ENCODE peak calls at places on chromosomes 1 and 21, in ten cellular contexts. U is bronchial epithelial cell, Y is tibial artery, G is adrenal gland, T is AG04450, Z is Panc1, K is right atrium auricular region, V is RWPE2, O is IMR-90, R is Peyer's patch. B is an unnamed sample.

GRCh38 chr1:156475568-156476500 is 24.7 kb downstream of the MEF2D start:
- DNase-seq in O (peak), Z (no peak), K (peak), V (no peak), R (no peak), U (no peak), G (peak), T (peak), Y (peak), B (peak)

GRCh38 chr1:184860535-184860934 is 105.9 kb upstream of the EDEM3 start:
- DNase-seq in Z (no peak), Y (no peak), T (no peak), K (no peak), O (no peak), G (no peak), R (no peak), V (no peak), U (no peak), B (no peak)

GRCh38 chr1:76867342-76868130 is at the start of gene ST6GALNAC5:
- DNase-seq in O (peak), Y (no peak), K (no peak), Z (no peak), V (no peak), R (no peak), G (peak), U (no peak), T (no peak), B (no peak)

GRCh38 chr1:248618119-248618518 is 16.8 kb downstream of the OR2T11 start:
- DNase-seq in O (no peak), Y (no peak), R (no peak), Z (no peak), G (no peak), K (no peak), U (no peak), T (no peak), V (no peak), B (no peak)

GRCh38 chr1:206001476-206001888 is 1.7 kb downstream of the RAB7B start:
- DNase-seq in O (peak), G (peak), Z (no peak), V (no peak), U (peak), K (peak), Y (peak), T (peak), R (no peak), B (peak)

GRCh38 chr1:47436979-47437517 is 796 bp upstream of the FOXD2 start:
- DNase-seq in O (peak), Y (no peak), G (no peak), U (peak), T (no peak), K (no peak), Z (no peak), V (no peak), R (no peak), B (peak)

GRCh38 chr1:201591348-201591747 is 52.4 kb downstream of the NAV1 start:
- DNase-seq in R (no peak), G (no peak), T (no peak), U (no peak), Z (no peak), K (no peak), Y (peak), O (no peak), V (no peak), B (no peak)

GRCh38 chr1:107535091-107535490 is 394.3 kb downstream of the NTNG1 start:
- DNase-seq in K (no peak), Y (no peak), Z (no peak), V (no peak), R (no peak), O (no peak), G (peak), U (no peak), T (no peak), B (no peak)

GRCh38 chr1:234707641-234708040 is 97.7 kb upstream of the IRF2BP2 start:
- DNase-seq in K (peak), O (peak), R (no peak), V (no peak), G (no peak), U (peak), Z (no peak), T (no peak), Y (no peak), B (no peak)

GRCh38 chr1:47901001-47901575 is 96.1 kb downstream of the TRABD2B start:
- DNase-seq in V (no peak), U (no peak), Y (no peak), G (no peak), T (no peak), R (no peak), Z (no peak), O (no peak), K (no peak), B (no peak)

GRCh38 chr1:241356519-241357365 is at the start of gene RGS7:
- DNase-seq in T (peak), Z (no peak), V (peak), O (peak), U (no peak), K (no peak), G (peak), R (peak), Y (no peak), B (peak)

GRCh38 chr1:110088739-110089316 is 18.4 kb upstream of the ALX3 start:
- DNase-seq in R (no peak), Y (no peak), Z (no peak), O (no peak), T (no peak), K (no peak), G (no peak), U (no peak), V (no peak), B (no peak)

GRCh38 chr1:181318022-181318857 is 165.1 kb upstream of the CACNA1E start:
- DNase-seq in O (no peak), K (no peak), Z (no peak), R (no peak), U (no peak), T (no peak), Y (no peak), V (no peak), G (no peak), B (peak)

GRCh38 chr21:34594566-34595234 is 20.2 kb downstream of the RCAN1 start:
- DNase-seq in O (no peak), V (no peak), U (no peak), G (no peak), K (no peak), T (no peak), Y (no peak), R (no peak), Z (no peak), B (no peak)

GRCh38 chr1:220003585-220004299 is 42.6 kb downstream of the EPRS1 start:
- DNase-seq in G (no peak), K (no peak), Y (no peak), V (no peak), U (no peak), R (no peak), O (no peak), T (no peak), Z (no peak), B (no peak)

GRCh38 chr1:118949317-118949716 is 38.8 kb downstream of the TBX15 start:
- DNase-seq in G (no peak), Z (no peak), O (no peak), V (no peak), K (peak), T (no peak), R (no peak), Y (peak), U (no peak), B (no peak)

GRCh38 chr1:20192871-20193411 is 6.6 kb upstream of the PLA2G2C start:
- DNase-seq in Z (no peak), Y (no peak), V (no peak), R (no peak), U (no peak), T (no peak), O (no peak), G (no peak), K (no peak), B (no peak)

GRCh38 chr1:2204384-2205190 is 10.0 kb upstream of the FAAP20 start:
- DNase-seq in Y (peak), K (peak), U (peak), Z (no peak), G (no peak), R (peak), T (no peak), V (no peak), O (peak), B (no peak)

GRCh38 chr1:61076728-61077675 is 5.4 kb upstream of the NFIA start:
- DNase-seq in K (peak), U (peak), R (peak), G (peak), T (peak), Z (peak), Y (peak), O (peak), V (peak), B (peak)

GRCh38 chr1:68322837-68323687 is 90.7 kb upstream of the WLS start:
- DNase-seq in U (no peak), V (no peak), Z (no peak), K (no peak), Y (peak), O (peak), R (no peak), G (peak), T (no peak), B (peak)

GRCh38 chr1:167456500-167456899 is 61.8 kb downstream of the CD247 start:
- DNase-seq in Z (no peak), O (no peak), T (no peak), K (no peak), Y (no peak), G (no peak), V (no peak), R (no peak), U (no peak), B (no peak)

GRCh38 chr1:10714337-10715114 is 81.9 kb downstream of the CASZ1 start:
- DNase-seq in Z (no peak), Y (peak), V (no peak), T (no peak), U (no peak), K (no peak), R (no peak), G (no peak), O (no peak), B (no peak)

GRCh38 chr1:245888809-245889208 is 618.3 kb downstream of the SMYD3 start:
- DNase-seq in V (no peak), G (no peak), Z (peak), Y (no peak), R (no peak), T (no peak), U (peak), O (peak), K (no peak), B (peak)

GRCh38 chr1:8113257-8114220 is 87.4 kb upstream of the ERRFI1 start:
- DNase-seq in K (no peak), R (no peak), G (no peak), O (no peak), U (no peak), Y (peak), V (no peak), Z (no peak), T (no peak), B (no peak)

GRCh38 chr1:23742670-23743286 is 493 bp upstream of the ELOA start:
- DNase-seq in T (no peak), G (peak), V (no peak), Y (peak), Z (no peak), R (no peak), K (no peak), O (no peak), U (peak), B (peak)

GRCh38 chr1:29322147-29322694 is 85.9 kb downstream of the PTPRU start:
- DNase-seq in G (no peak), K (no peak), T (no peak), Y (no peak), R (no peak), O (no peak), Z (no peak), V (no peak), U (no peak), B (no peak)

GRCh38 chr1:80633947-80634710 is 1166.6 kb upstream of the ADGRL2 start:
- DNase-seq in Z (no peak), T (no peak), G (no peak), Y (no peak), V (no peak), R (no peak), O (no peak), U (no peak), K (no peak), B (peak)

GRCh38 chr1:28412731-28413130 is 43.2 kb downstream of the PHACTR4 start:
- DNase-seq in Y (no peak), G (no peak), T (no peak), R (no peak), V (no peak), O (no peak), U (no peak), Z (no peak), K (no peak), B (no peak)

GRCh38 chr1:30661311-30661710 is 62.1 kb downstream of the MATN1 start:
- DNase-seq in Z (no peak), K (no peak), R (no peak), G (no peak), V (no peak), U (no peak), O (no peak), Y (no peak), T (no peak), B (no peak)

GRCh38 chr1:6503884-6504602 is 12.6 kb upstream of the PLEKHG5 start:
- DNase-seq in K (no peak), T (no peak), R (no peak), V (no peak), Z (no peak), O (no peak), Y (no peak), G (no peak), U (no peak), B (no peak)

GRCh38 chr1:31802190-31803150 is 13.4 kb downstream of the SPOCD1 start:
- DNase-seq in V (no peak), K (peak), T (no peak), U (peak), G (peak), Y (no peak), O (no peak), Z (no peak), R (no peak), B (no peak)

GRCh38 chr1:156476501-156477298 is 23.9 kb downstream of the MEF2D start:
- DNase-seq in R (no peak), Z (no peak), U (peak), G (no peak), T (peak), V (no peak), O (peak), K (no peak), Y (peak), B (no peak)

DNA sequence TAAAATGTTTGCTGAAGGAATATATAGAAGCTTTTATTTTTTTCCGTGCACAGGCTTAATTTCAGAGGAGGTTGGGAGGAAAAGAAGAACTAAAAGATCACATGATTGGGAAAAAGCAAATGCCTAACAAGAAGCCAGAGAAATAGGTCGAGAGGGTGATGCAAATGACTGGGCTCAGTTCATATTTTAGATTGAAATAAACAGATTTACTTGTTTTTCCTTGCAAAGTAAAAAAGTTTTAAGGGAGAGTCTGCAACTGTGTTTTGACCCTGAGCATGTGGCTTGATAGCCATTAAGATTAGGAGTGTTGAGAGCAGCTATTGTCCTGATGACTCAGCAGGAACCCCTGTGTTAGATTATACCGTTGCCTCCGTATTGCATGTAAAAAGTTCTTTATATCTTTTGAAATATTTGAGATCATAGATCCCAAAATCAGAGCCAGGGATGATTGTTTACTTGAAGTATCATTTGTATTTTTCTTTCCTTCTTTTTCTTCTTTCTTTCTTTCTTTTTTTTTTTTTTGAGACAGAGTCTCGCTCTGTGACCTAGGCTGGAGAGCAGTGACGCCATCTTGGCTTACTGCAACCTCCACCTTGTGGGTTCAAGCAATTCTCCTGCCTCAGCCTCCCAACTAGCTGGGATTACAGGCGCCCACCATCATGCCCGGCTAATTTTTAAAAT is 20.2 kb downstream of the CLIC4 start:
- DNase-seq in V (no peak), Z (no peak), R (no peak), T (no peak), K (no peak), O (peak), U (no peak), Y (no peak), G (no peak), B (no peak)
- TF ChIP-seq CTCF in V (no peak), Z (no peak), R (no peak), T (no peak), K (no peak), O (no peak), U (no peak), Y (no peak), G (no peak), B (no peak)

DNA sequence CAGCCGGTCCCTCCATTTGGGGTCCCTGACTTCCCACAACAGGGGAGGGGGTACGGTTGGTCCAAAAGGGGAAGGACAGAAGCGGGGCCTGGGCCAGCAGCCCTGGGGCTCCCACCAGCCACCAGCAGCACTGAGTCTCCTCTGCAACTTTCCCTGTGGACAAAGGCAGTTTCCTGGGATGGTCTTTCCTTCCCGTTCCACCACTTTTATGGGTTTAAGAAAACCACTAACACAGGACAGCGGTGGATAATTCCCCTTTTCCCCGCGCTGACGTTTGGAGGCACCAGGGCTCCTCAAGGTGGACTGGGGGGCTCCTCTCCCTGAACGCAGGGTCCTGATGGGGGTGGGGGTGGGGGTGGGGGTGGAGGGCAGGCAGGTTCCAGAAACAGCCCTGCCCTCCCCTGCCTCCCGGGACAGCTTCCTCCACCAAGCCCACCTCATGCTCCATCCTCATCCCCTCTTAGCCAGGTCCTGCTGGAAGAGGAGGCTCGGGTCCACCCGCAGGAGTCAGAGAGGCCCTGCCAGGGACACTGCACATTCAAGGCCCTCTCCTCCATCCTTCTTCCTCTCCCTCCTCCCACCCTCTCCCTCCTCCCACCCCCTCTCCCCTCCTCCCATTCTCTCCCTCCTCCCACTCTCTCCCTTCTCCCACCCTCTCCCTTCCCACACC is 4.8 kb upstream of the COL6A1 start:
- DNase-seq in G (no peak), Z (no peak), R (no peak), T (no peak), U (no peak), K (no peak), Y (no peak), V (no peak), O (no peak), B (no peak)
- H3K4me3 ChIP-seq in G (no peak), Z (no peak), R (no peak), T (no peak), U (no peak), K (no peak), Y (no peak), V (no peak), O (no peak), B (no peak)

GRCh38 chr1:64186138-64186897 is 17.1 kb upstream of the UBE2U start:
- DNase-seq in G (no peak), Z (no peak), R (no peak), U (peak), O (no peak), T (no peak), Y (no peak), V (no peak), K (no peak), B (peak)
- TF ChIP-seq CTCF in G (no peak), Z (no peak), R (no peak), U (no peak), O (no peak), T (no peak), Y (no peak), V (no peak), K (no peak), B (no peak)

DNA sequence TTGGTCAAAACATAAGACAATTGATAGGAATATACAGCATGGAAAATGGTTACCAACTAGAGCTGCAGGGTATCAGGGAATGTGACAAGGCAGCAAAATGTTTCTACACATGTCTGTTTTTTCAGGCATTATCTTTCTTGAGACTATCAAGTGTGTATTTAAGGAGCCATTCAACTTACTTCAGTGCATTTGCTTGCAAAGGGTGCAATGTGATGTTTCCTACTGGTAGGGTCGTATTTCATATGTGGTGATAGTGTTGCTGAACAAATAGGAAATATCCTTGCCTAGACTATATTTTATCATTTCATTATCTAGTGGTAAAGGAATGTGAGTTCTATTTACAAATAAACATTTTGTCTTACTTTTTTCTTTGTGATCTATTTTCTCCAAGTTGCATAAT is 42.4 kb downstream of the PTPRC start:
- DNase-seq in O (peak), K (no peak), G (no peak), Z (no peak), R (no peak), T (no peak), Y (no peak), U (no peak), V (no peak), B (no peak)
- H3K4me3 ChIP-seq in O (no peak), K (no peak), G (no peak), Z (no peak), R (no peak), T (no peak), Y (no peak), U (no peak), V (no peak), B (no peak)

DNA sequence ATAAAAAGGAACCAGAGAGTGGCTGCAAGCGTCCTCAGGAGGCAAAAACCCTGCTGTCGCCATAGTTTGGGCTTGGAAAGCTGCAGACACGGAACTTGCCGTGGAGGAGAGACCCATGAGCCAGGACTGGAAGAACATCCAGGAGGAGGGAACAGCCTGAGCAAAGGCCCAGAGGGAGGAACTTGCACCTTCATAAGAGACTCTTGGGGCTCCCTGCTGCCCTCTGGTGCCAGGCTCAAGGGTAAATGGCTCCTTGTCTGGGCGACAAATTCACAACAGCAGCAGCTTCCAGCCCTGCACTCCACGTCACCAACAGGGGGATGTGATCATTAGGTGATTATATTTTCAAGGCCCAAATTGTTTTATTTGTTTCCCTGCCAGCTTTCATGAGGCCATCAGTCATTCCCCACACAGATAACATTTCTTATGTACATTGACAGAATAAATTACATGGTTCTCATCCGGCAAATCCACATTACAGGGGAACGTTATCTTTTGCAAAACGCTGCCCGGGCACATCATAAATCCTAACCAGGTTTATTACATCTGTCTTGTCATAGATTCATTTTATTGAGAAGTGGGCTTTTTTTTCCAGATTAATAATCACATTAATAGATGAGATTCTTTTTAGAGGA is 143.0 kb upstream of the GRIK3 start:
- DNase-seq in G (peak), U (peak), V (no peak), K (no peak), Z (peak), Y (no peak), O (peak), T (no peak), R (no peak), B (peak)
- TF ChIP-seq CTCF in G (peak), U (peak), V (peak), K (peak), Z (peak), Y (no peak), O (peak), T (peak), R (no peak), B (peak)

DNA sequence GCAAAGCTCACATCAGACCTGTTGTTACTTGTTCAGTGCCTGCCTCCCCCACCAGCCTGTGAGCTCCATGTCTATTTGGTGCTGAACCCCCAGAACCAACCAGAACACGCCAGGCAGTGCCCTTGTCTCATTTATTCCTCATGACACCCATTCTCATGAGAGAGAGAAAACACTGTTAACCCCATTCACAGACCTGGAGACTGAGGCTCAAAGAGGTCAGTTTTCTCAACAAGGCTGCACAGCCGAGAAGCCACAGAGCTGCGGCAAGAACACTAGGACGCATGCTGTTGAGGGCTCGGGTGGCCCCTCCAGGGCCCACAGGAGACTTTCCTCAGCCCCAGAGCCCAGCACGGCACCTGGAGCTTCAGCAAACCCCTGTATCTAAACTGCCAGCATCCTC is 13.1 kb downstream of the KCNN3 start:
- DNase-seq in U (no peak), Z (no peak), V (no peak), Y (no peak), R (no peak), G (no peak), T (no peak), O (no peak), K (no peak), B (no peak)
- H3K4me3 ChIP-seq in U (no peak), Z (no peak), V (no peak), Y (no peak), R (no peak), G (no peak), T (no peak), O (no peak), K (no peak), B (no peak)

GRCh38 chr1:13759072-13759471 is 59.1 kb downstream of the PRDM2 start:
- DNase-seq in G (no peak), Z (no peak), R (no peak), T (no peak), V (no peak), Y (no peak), U (peak), O (no peak), K (no peak), B (peak)
- TF ChIP-seq CTCF in G (no peak), Z (peak), R (no peak), T (peak), V (peak), Y (no peak), U (peak), O (no peak), K (no peak), B (peak)

B was measured in epithelial cell of esophagus.